ENCODE peak calls at places on chromosomes 3 and 15, in four cellular contexts. X is HL-60, D is GM12878, Q is K562. N is an unnamed sample.

GRCh38 chr3:153852355-153852754 is 268.8 kb upstream of the ARHGEF26 start:
- DNase-seq in D (no peak), X (no peak), Q (no peak), N (no peak)

GRCh38 chr3:128083980-128084674 is 31.9 kb downstream of the SEC61A1 start:
- DNase-seq in Q (no peak), X (no peak), D (no peak), N (no peak)

GRCh38 chr15:48627260-48627969 is 18.1 kb downstream of the FBN1 start:
- DNase-seq in X (no peak), Q (no peak), D (no peak), N (no peak)

GRCh38 chr3:97278506-97278905 is 464.1 kb downstream of the EPHA6 start:
- DNase-seq in D (no peak), Q (no peak), X (no peak), N (no peak)

GRCh38 chr3:111194048-111194447 is 122.4 kb downstream of the NECTIN3 start:
- DNase-seq in Q (no peak), X (no peak), D (no peak), N (no peak)

GRCh38 chr3:192915306-192915705 is 2.4 kb downstream of the MB21D2 start:
- DNase-seq in Q (no peak), X (no peak), D (no peak), N (no peak)

GRCh38 chr3:171306631-171307030 is 153.6 kb downstream of the TNIK start:
- DNase-seq in Q (no peak), D (no peak), X (no peak), N (no peak)

GRCh38 chr3:187456268-187456667 is 88.1 kb downstream of the RTP4 start:
- DNase-seq in Q (no peak), X (no peak), D (no peak), N (no peak)

GRCh38 chr15:46589088-46589487 is 954.3 kb downstream of the SQOR start:
- DNase-seq in D (no peak), X (no peak), Q (no peak), N (no peak)

GRCh38 chr3:168989396-168989795 is 674.1 kb downstream of the MECOM start:
- DNase-seq in X (no peak), Q (no peak), D (no peak), N (no peak)

GRCh38 chr3:105868450-105868744 is 415 bp downstream of the CBLB start:
- DNase-seq in Q (peak), X (peak), D (no peak), N (no peak)

GRCh38 chr15:80934761-80935221 is 54.8 kb downstream of the MESD start:
- DNase-seq in D (no peak), Q (no peak), X (no peak), N (no peak)

GRCh38 chr3:72058493-72059081 is 273.6 kb upstream of the PROK2 start:
- DNase-seq in Q (no peak), X (no peak), D (no peak), N (no peak)

GRCh38 chr3:45911496-45912226 is 25.3 kb downstream of the CCR9 start:
- DNase-seq in Q (no peak), D (no peak), X (peak), N (no peak)

DNA sequence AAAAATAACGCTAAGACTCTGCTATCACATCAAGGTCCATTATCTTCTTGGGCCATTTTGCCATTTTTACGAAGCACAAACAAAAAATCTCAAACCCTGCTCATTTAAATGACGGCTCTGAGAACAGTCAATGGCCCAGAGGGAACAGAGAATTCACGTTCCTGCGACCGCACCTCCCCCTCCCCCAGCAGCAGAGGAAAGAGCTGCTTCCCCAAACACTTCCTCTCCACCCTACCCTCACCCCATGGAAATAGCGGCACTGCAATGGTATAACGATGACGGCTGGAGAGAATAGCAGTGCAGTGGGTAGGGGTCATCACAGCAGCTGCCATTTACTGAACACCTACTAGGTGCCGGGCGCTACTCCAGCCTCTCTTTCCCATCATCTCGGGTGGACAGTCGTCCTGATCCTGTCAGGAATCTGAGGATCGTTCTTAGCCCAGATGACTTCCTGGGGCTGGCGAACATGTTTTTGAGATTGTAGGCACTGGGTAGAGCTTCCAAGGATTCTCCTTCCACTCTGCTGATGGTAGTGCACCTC is 113.3 kb downstream of the IQSEC1 start:
- DNase-seq in Q (peak), X (peak), D (no peak), N (no peak)
- TF ChIP-seq SPI1 in Q (peak), X (peak), D (peak), N (peak)

GRCh38 chr3:11944052-11944673 is 60.0 kb upstream of the SYN2 start:
- DNase-seq in D (no peak), Q (peak), X (peak), N (no peak)
- TF ChIP-seq SPI1 in D (no peak), Q (peak), X (no peak), N (no peak)

GRCh38 chr3:194323785-194324735 is 27.1 kb downstream of the CPN2 start:
- DNase-seq in D (no peak), Q (peak), X (peak), N (peak)
- TF ChIP-seq SPI1 in D (no peak), Q (no peak), X (no peak), N (no peak)

DNA sequence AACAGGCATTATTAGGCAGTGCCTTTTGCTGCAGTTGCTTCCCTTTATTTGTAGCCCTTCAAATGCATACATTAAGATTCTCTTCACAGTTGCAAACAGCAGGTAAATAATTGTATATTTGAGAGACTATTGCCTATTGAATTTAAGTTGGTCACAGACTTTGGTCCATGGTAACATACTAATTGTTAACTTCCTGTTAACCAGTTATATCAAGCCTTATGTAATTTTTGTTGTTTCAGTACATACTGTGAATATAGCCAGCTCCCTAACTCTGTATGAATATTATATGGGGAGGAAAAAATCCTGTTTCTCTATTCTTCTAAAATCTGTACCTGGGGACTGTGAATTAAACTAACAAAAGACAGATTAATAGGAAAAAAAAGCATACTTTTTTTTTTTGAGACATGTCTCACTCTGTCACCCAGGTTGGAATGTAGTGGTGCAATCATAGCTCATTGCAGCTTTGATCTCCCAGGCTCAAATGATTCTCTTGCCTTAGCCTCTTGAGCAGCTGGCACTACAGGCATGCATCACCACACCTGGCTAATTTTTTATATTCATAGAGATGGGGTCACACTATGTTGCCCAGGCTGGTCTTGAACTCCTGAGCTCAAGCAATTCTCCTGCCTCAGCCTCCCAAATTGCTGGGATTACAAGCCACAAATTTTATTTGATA is 53.2 kb downstream of the CHL1 start:
- DNase-seq in D (no peak), X (no peak), Q (no peak), N (no peak)
- TF ChIP-seq SPI1 in D (no peak), X (no peak), Q (no peak), N (no peak)

GRCh38 chr15:26614734-26615133 is 158.1 kb downstream of the GABRB3 start:
- DNase-seq in D (no peak), X (no peak), Q (no peak), N (no peak)

GRCh38 chr15:26615188-26615926 is 157.5 kb downstream of the GABRB3 start:
- DNase-seq in Q (no peak), D (no peak), X (no peak), N (no peak)

GRCh38 chr15:26620528-26620927 is 152.3 kb downstream of the GABRB3 start:
- DNase-seq in D (no peak), Q (no peak), X (no peak), N (no peak)

DNA sequence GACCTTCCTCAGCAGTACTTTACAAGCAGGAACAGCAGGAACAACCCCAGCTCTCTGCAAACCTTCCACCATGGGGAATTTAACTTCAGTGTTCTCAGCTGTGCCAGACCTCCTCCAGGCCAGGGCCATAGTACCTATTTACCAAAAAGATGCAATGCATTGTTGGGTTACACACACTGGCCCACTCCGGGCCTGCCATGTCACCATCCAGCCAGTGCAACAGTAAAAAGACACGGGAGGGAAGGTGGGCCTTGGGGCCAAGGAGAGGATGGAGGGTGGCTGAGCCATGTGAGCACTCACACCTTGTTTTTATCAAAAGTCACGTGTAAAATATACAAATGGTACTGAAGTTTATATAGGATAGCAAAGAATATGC is 157.0 kb downstream of the GABRB3 start:
- DNase-seq in X (no peak), D (no peak), Q (no peak), N (no peak)
- TF ChIP-seq SPI1 in X (no peak), D (no peak), Q (no peak), N (no peak)

GRCh38 chr15:29888651-29889050 is 66.4 kb upstream of the TJP1 start:
- DNase-seq in X (no peak), D (no peak), Q (no peak), N (no peak)
- TF ChIP-seq SPI1 in X (no peak), D (no peak), Q (no peak), N (no peak)